ENCODE peak calls at places on chromosomes 16 and 17, in seven cellular contexts. E is cardiac muscle cell, Q is AG04450, U is heart right ventricle, D is Panc1, M is uterus, A is heart left ventricle. C is an unnamed sample.

GRCh38 chr16:70634861-70635260 is 11.5 kb upstream of the IL34 start:
- DNase-seq in E (peak), Q (no peak), U (no peak), D (no peak), M (no peak), A (no peak), C (no peak)

GRCh38 chr17:17710728-17711541 is 29.7 kb downstream of the RAI1 start:
- DNase-seq in E (peak), Q (peak), U (no peak), D (no peak), M (peak), A (no peak), C (no peak)

GRCh38 chr17:75227729-75228128 is 22.2 kb downstream of the NUP85 start:
- DNase-seq in E (no peak), Q (no peak), U (no peak), D (no peak), M (no peak), A (no peak), C (no peak)

GRCh38 chr16:77298638-77299360 is 99.6 kb downstream of the SYCE1L start:
- DNase-seq in E (peak), Q (peak), U (no peak), D (peak), M (peak), A (no peak), C (peak)

GRCh38 chr16:50102046-50102756 is 36.4 kb downstream of the HEATR3 start:
- DNase-seq in E (peak), Q (peak), U (no peak), D (no peak), M (no peak), A (no peak), C (no peak)

GRCh38 chr17:59671386-59671785 is 35.8 kb downstream of the PTRH2 start:
- DNase-seq in E (no peak), Q (no peak), U (no peak), D (no peak), M (no peak), A (no peak), C (no peak)

GRCh38 chr16:10087151-10087550 is 95.1 kb downstream of the GRIN2A start:
- DNase-seq in E (no peak), Q (no peak), U (no peak), D (no peak), M (no peak), A (no peak), C (no peak)

GRCh38 chr17:48299760-48300159 is 130.3 kb downstream of the SKAP1 start:
- DNase-seq in E (no peak), Q (no peak), U (no peak), D (no peak), M (no peak), A (no peak), C (no peak)

GRCh38 chr17:66633322-66633965 is 201.5 kb upstream of the CACNG5 start:
- DNase-seq in E (no peak), Q (no peak), U (no peak), D (no peak), M (no peak), A (no peak), C (no peak)

GRCh38 chr17:2982854-2983636 is 80.4 kb downstream of the OR1D5 start:
- DNase-seq in E (peak), Q (peak), U (peak), D (no peak), M (peak), A (peak), C (peak)

GRCh38 chr16:53792161-53792951 is 88.4 kb downstream of the FTO start:
- DNase-seq in E (no peak), Q (no peak), U (no peak), D (no peak), M (no peak), A (no peak), C (no peak)

GRCh38 chr17:31013844-31014243 is 43.0 kb downstream of the RNF135 start:
- DNase-seq in E (no peak), Q (no peak), U (no peak), D (no peak), M (no peak), A (no peak), C (no peak)

GRCh38 chr17:83096401-83097220 is 17.2 kb downstream of the METRNL start:
- DNase-seq in E (no peak), Q (no peak), U (no peak), D (no peak), M (no peak), A (no peak), C (no peak)

GRCh38 chr16:69741951-69742904 is 12.5 kb downstream of the NOB1 start:
- DNase-seq in E (peak), Q (no peak), U (peak), D (no peak), M (peak), A (peak), C (peak)

GRCh38 chr17:15332338-15332737 is 9.1 kb downstream of the TEKT3 start:
- DNase-seq in E (no peak), Q (no peak), U (no peak), D (no peak), M (no peak), A (no peak), C (no peak)

GRCh38 chr17:33039874-33040273 is 48.2 kb downstream of the SPACA3 start:
- DNase-seq in E (peak), Q (peak), U (no peak), D (no peak), M (no peak), A (no peak), C (peak)

GRCh38 chr17:72407336-72408121 is 286.7 kb downstream of the SOX9 start:
- DNase-seq in E (peak), Q (peak), U (peak), D (no peak), M (peak), A (peak), C (no peak)

GRCh38 chr16:72856797-72857196 is 191.1 kb downstream of the ZFHX3 start:
- DNase-seq in E (peak), Q (no peak), U (no peak), D (no peak), M (no peak), A (no peak), C (no peak)

GRCh38 chr16:86015606-86016005 is 116.6 kb downstream of the IRF8 start:
- DNase-seq in E (no peak), Q (no peak), U (no peak), D (no peak), M (no peak), A (no peak), C (no peak)

GRCh38 chr16:49513040-49513439 is 139.4 kb downstream of the C16orf78 start:
- DNase-seq in E (no peak), Q (no peak), U (no peak), D (no peak), M (no peak), A (no peak), C (no peak)

GRCh38 chr16:82203198-82203597 is 33.2 kb upstream of the MPHOSPH6 start:
- DNase-seq in E (no peak), Q (no peak), U (no peak), D (no peak), M (no peak), A (no peak), C (no peak)

GRCh38 chr16:11167581-11167980 is 88.4 kb downstream of the SOCS1 start:
- DNase-seq in E (no peak), Q (no peak), U (no peak), D (no peak), M (no peak), A (no peak), C (no peak)

GRCh38 chr17:3959295-3959899 is 4.8 kb downstream of the ATP2A3 start:
- DNase-seq in E (peak), Q (peak), U (no peak), D (no peak), M (no peak), A (no peak), C (no peak)

GRCh38 chr16:12625068-12625467 is 178.6 kb downstream of the CPPED1 start:
- DNase-seq in E (no peak), Q (no peak), U (no peak), D (no peak), M (no peak), A (no peak), C (no peak)

GRCh38 chr16:58121132-58121531 is 8.0 kb downstream of the CFAP20 start:
- DNase-seq in E (no peak), Q (no peak), U (no peak), D (no peak), M (no peak), A (no peak), C (no peak)

GRCh38 chr17:38425048-38425447 is 3.2 kb upstream of the ARHGAP23 start:
- DNase-seq in E (no peak), Q (no peak), U (no peak), D (no peak), M (no peak), A (no peak), C (no peak)
- H3K27ac ChIP-seq in E (no peak), Q (no peak), U (no peak), D (no peak), M (peak), A (peak), C (peak)

GRCh38 chr16:66367968-66368891 is 1.7 kb downstream of the CDH5 start:
- DNase-seq in E (no peak), Q (no peak), U (no peak), D (no peak), M (no peak), A (peak), C (no peak)
- H3K4me3 ChIP-seq in E (no peak), Q (no peak), U (peak), D (no peak), M (no peak), A (peak), C (peak)

DNA sequence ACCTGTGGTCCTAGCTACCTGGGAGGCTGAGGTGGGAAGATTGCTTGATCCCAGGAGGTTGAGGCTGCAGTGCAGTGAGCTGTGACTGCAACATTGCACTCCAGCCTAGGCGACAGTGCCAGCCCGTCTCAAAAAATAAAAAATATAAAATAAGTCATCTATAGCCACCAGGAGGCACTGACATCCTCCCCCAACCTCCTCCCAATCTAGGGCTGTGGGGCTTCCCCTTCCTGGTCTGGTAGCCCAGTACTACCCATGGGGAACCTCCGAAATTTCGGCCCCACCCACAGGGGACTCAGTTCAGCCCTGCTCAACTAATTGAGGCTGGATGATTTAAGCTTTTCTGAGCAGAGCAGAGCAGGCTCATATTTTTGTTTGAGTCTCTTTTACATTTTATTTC is 3.2 kb downstream of the ZSCAN10 start:
- DNase-seq in E (no peak), Q (no peak), U (no peak), D (no peak), M (no peak), A (no peak), C (no peak)
- TF ChIP-seq CTCF in E (peak), Q (no peak), U (peak), D (peak), M (no peak), A (peak), C (peak)

DNA sequence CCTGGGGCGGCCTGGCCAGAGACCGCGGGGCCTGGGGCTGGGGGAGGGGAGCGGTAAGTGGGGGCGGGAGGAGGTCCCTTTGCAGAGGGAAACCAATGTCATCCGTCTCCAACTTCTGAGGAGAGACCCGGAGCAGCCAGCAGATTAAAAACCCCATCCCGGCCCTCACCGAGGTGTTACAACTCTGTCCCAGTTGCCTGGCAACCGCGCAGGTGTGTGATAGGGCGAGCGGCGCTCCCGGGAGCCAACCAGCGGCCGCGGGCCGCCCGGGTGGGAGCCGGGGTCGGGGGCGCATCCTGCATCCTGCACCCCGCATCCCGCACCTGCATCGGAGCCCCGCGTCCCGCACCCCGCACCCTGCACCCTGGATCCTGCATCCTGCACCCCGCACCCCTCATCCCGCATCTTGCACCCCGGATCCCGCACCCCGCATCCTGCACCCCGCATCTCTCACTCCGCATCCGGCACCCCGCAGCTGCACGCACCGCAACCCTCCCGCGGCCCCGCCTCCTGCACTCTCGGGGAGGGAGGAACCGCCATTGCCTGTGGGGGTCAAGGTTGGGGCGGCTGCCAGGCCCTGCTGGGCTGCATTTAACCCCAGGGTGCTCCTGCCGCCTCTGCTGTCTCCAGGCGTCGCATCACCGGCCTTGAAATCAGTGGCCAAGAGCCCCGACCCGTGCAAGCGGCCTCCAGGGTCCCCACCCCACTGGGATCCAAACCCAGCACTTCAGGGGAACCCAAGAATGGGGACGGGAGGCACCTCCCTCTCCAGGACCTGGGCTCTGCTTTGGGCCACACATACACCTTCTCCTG is 47.3 kb downstream of the RTN4RL1 start:
- DNase-seq in E (no peak), Q (no peak), U (no peak), D (no peak), M (no peak), A (no peak), C (no peak)
- H3K27ac ChIP-seq in E (peak), Q (no peak), U (no peak), D (no peak), M (no peak), A (no peak), C (peak)

GRCh38 chr17:81517009-81517338 is 4.4 kb upstream of the ACTG1 start:
- DNase-seq in E (no peak), Q (no peak), U (peak), D (no peak), M (peak), A (no peak), C (no peak)
- H3K4me3 ChIP-seq in E (no peak), Q (peak), U (peak), D (peak), M (peak), A (peak), C (peak)

C was measured in right atrium auricular region.